ENCODE peak calls at places on chromosome 12, in six cellular contexts. W is activated CD4-positive, alpha-beta T cell treated with anti-CD3 and anti-CD28 coated beads for 24 hours; U is NCI-H1694 treated with DMSO at 0.1 percent for 48 hours; R is A172; E is IMR-90; X is RPMI8226. A is an unnamed sample.

GRCh38 chr12:70592664-70593063 is 44.6 kb downstream of the PTPRB start:
- DNase-seq in W (no peak), U (no peak), R (no peak), E (no peak), X (no peak), A (no peak)

GRCh38 chr12:89750821-89751227 is 42.2 kb upstream of the ATP2B1 start:
- DNase-seq in W (no peak), U (no peak), R (no peak), E (no peak), X (no peak), A (no peak)

GRCh38 chr12:31346211-31346610 is 20.3 kb upstream of the SINHCAF start:
- DNase-seq in W (no peak), U (no peak), R (peak), E (no peak), X (no peak), A (no peak)

GRCh38 chr12:117059156-117059555 is 40.1 kb downstream of the TESC start:
- DNase-seq in W (no peak), U (no peak), R (no peak), E (no peak), X (no peak), A (no peak)

GRCh38 chr12:72872986-72873385 is 600.8 kb downstream of the TRHDE start:
- DNase-seq in W (no peak), U (no peak), R (no peak), E (no peak), X (no peak), A (no peak)

GRCh38 chr12:88985631-88986030 is 366.7 kb downstream of the DUSP6 start:
- DNase-seq in W (no peak), U (no peak), R (no peak), E (peak), X (no peak), A (no peak)

GRCh38 chr12:102539651-102540553 is 59.5 kb upstream of the IGF1 start:
- DNase-seq in W (no peak), U (no peak), R (peak), E (peak), X (no peak), A (no peak)

GRCh38 chr12:38906482-38907170 is 1.2 kb upstream of the CPNE8 start:
- DNase-seq in W (peak), U (no peak), R (peak), E (no peak), X (peak), A (peak)

GRCh38 chr12:49345048-49345839 is 1.4 kb upstream of the DNAJC22 start:
- DNase-seq in W (no peak), U (no peak), R (no peak), E (no peak), X (peak), A (no peak)

GRCh38 chr12:76740501-76740900 is 23.4 kb upstream of the ZDHHC17 start:
- DNase-seq in W (no peak), U (no peak), R (no peak), E (no peak), X (no peak), A (no peak)

GRCh38 chr12:71014180-71014785 is 93.7 kb upstream of the PTPRR start:
- DNase-seq in W (no peak), U (peak), R (peak), E (peak), X (no peak), A (no peak)

GRCh38 chr12:30754383-30754749 is 385 bp downstream of the CAPRIN2 start:
- DNase-seq in W (no peak), U (no peak), R (no peak), E (no peak), X (no peak), A (peak)

GRCh38 chr12:53102883-53103807 is at the start of gene SOAT2:
- DNase-seq in W (peak), U (no peak), R (no peak), E (no peak), X (peak), A (no peak)

GRCh38 chr12:79441534-79441933 is 249.2 kb downstream of the PAWR start:
- DNase-seq in W (no peak), U (no peak), R (no peak), E (no peak), X (peak), A (no peak)

GRCh38 chr12:107134558-107134957 is 41.2 kb upstream of the CRY1 start:
- DNase-seq in W (peak), U (no peak), R (peak), E (no peak), X (peak), A (no peak)

GRCh38 chr12:67048371-67048770 is 220.8 kb upstream of the CAND1 start:
- DNase-seq in W (no peak), U (no peak), R (no peak), E (no peak), X (no peak), A (no peak)

GRCh38 chr12:132866251-132866828 is 21.1 kb downstream of the CHFR start:
- DNase-seq in W (no peak), U (no peak), R (peak), E (peak), X (no peak), A (no peak)

GRCh38 chr12:130596241-130596640 is 119.9 kb downstream of the RIMBP2 start:
- DNase-seq in W (no peak), U (no peak), R (no peak), E (no peak), X (no peak), A (no peak)

GRCh38 chr12:41795910-41796309 is 348.8 kb downstream of the GXYLT1 start:
- DNase-seq in W (no peak), U (no peak), R (no peak), E (no peak), X (no peak), A (no peak)

GRCh38 chr12:119684730-119685129 is 16.8 kb downstream of the PRKAB1 start:
- DNase-seq in W (no peak), U (no peak), R (no peak), E (no peak), X (no peak), A (no peak)

GRCh38 chr12:132471011-132471857 is 18.7 kb upstream of the FBRSL1 start:
- DNase-seq in W (no peak), U (no peak), R (no peak), E (no peak), X (peak), A (peak)

GRCh38 chr12:61991663-61992062 is 268.5 kb upstream of the USP15 start:
- DNase-seq in W (no peak), U (no peak), R (no peak), E (no peak), X (peak), A (no peak)

GRCh38 chr12:29113101-29113500 is 36.0 kb upstream of the FAR2 start:
- DNase-seq in W (no peak), U (no peak), R (no peak), E (peak), X (no peak), A (no peak)

A was measured in CMK.